ENCODE peak calls at places on chromosomes 12 and 14, in nine cellular contexts. C is colonic mucosa; V is tibial artery; B is CD8-positive, alpha-beta T cell; U is left lung; L is fibroblast of lung; Y is ascending aorta; X is cardiac muscle cell; A is heart left ventricle. Q is an unnamed sample.

GRCh38 chr12:92608418-92609091 is 94.2 kb upstream of the PLEKHG7 start:
- DNase-seq in B (no peak), Y (no peak), C (peak; percentile 26), A (no peak), U (no peak), V (no peak), L (peak; percentile 70), X (peak; percentile 63), Q (no peak)

GRCh38 chr12:103498990-103499389 is 3.2 kb upstream of the C12orf42 start:
- DNase-seq in U (no peak), C (no peak), V (no peak), Y (no peak), B (no peak), X (no peak), A (no peak), L (no peak), Q (no peak)

GRCh38 chr12:107684029-107684790 is 1.4 kb upstream of the PWP1 start:
- DNase-seq in C (no peak), V (no peak), A (no peak), L (peak; percentile 3), U (no peak), X (peak; percentile 17), B (no peak), Y (no peak), Q (no peak)

GRCh38 chr12:109358154-109358869 is 10.6 kb downstream of the MYO1H start:
- DNase-seq in C (no peak), A (no peak), V (no peak), B (no peak), U (no peak), Y (no peak), L (peak; percentile 6), X (peak; percentile 80), Q (no peak)

GRCh38 chr12:92134638-92135274 is 10.9 kb downstream of the BTG1 start:
- DNase-seq in V (no peak), U (no peak), X (no peak), C (no peak), A (no peak), B (no peak), Y (no peak), L (peak; percentile 86), Q (no peak)

GRCh38 chr12:58067610-58068387 is 126.4 kb downstream of the ATP23 start:
- DNase-seq in Y (no peak), C (no peak), L (peak; percentile 30), U (no peak), A (no peak), V (no peak), X (peak; percentile 29), B (no peak), Q (no peak)

GRCh38 chr12:114835031-114835430 is 151.1 kb upstream of the TBX3 start:
- DNase-seq in B (no peak), U (no peak), L (peak; percentile 55), C (no peak), A (no peak), X (peak; percentile 82), V (no peak), Y (no peak), Q (no peak)

GRCh38 chr12:72209096-72209495 is 63.1 kb upstream of the TRHDE start:
- DNase-seq in B (no peak), C (no peak), A (no peak), Y (no peak), X (no peak), L (no peak), U (no peak), V (no peak), Q (no peak)

GRCh38 chr12:53623526-53623925 is 2.7 kb downstream of the ATF7 start:
- DNase-seq in B (no peak), V (peak; percentile 33), X (peak; percentile 78), A (no peak), Y (no peak), U (no peak), L (peak; percentile 70), C (peak; percentile 42), Q (no peak)

GRCh38 chr12:53624956-53625355 is 1.2 kb downstream of the ATF7 start:
- DNase-seq in V (no peak), U (no peak), B (no peak), C (peak; percentile 21), A (no peak), Y (no peak), X (peak; percentile 28), L (no peak), Q (no peak)

GRCh38 chr12:53624453-53624852 is 1.7 kb downstream of the ATF7 start:
- DNase-seq in A (no peak), C (no peak), Y (no peak), U (no peak), V (no peak), L (peak; percentile 63), B (no peak), X (peak; percentile 56), Q (no peak)

GRCh38 chr12:53623986-53624385 is 2.2 kb downstream of the ATF7 start:
- DNase-seq in Y (no peak), V (peak; percentile 58), C (peak; percentile 50), A (no peak), L (peak; percentile 80), B (no peak), U (no peak), X (peak; percentile 76), Q (no peak)

GRCh38 chr12:53622724-53623123 is 3.5 kb downstream of the ATF7 start:
- DNase-seq in B (no peak), X (no peak), L (no peak), V (no peak), C (no peak), A (no peak), Y (no peak), U (no peak), Q (no peak)
- H3K4me1 ChIP-seq in B (peaks cover 38% of the 10 kb centered on the region), X (peaks cover 26% of the 10 kb centered on the region), L (no peaks in the 10 kb centered on the region), V (peaks cover 42% of the 10 kb centered on the region), C (peaks cover 11% of the 10 kb centered on the region), A (peaks cover 51% of the 10 kb centered on the region), Y (no peaks in the 10 kb centered on the region), U (peaks cover 80% of the 10 kb centered on the region), Q (peaks cover 36% of the 10 kb centered on the region)

GRCh38 chr12:54390176-54390667 is 5.7 kb upstream of the ZNF385A start:
- DNase-seq in L (no peak), Y (no peak), B (no peak), X (no peak), C (no peak), U (no peak), A (no peak), V (no peak), Q (no peak)

GRCh38 chr12:54389536-54390175 is 5.1 kb upstream of the ZNF385A start:
- DNase-seq in B (no peak), V (no peak), Y (no peak), C (no peak), U (no peak), X (no peak), A (no peak), L (no peak), Q (no peak)

GRCh38 chr12:54392485-54393349 is 8.2 kb upstream of the ZNF385A start:
- DNase-seq in C (no peak), V (no peak), B (no peak), A (no peak), U (peak; percentile 7), L (no peak), X (no peak), Y (no peak), Q (no peak)

GRCh38 chr12:54389139-54389508 is 4.6 kb upstream of the ZNF385A start:
- DNase-seq in V (no peak), C (no peak), B (no peak), Y (no peak), L (no peak), X (no peak), A (no peak), U (no peak), Q (no peak)

DNA sequence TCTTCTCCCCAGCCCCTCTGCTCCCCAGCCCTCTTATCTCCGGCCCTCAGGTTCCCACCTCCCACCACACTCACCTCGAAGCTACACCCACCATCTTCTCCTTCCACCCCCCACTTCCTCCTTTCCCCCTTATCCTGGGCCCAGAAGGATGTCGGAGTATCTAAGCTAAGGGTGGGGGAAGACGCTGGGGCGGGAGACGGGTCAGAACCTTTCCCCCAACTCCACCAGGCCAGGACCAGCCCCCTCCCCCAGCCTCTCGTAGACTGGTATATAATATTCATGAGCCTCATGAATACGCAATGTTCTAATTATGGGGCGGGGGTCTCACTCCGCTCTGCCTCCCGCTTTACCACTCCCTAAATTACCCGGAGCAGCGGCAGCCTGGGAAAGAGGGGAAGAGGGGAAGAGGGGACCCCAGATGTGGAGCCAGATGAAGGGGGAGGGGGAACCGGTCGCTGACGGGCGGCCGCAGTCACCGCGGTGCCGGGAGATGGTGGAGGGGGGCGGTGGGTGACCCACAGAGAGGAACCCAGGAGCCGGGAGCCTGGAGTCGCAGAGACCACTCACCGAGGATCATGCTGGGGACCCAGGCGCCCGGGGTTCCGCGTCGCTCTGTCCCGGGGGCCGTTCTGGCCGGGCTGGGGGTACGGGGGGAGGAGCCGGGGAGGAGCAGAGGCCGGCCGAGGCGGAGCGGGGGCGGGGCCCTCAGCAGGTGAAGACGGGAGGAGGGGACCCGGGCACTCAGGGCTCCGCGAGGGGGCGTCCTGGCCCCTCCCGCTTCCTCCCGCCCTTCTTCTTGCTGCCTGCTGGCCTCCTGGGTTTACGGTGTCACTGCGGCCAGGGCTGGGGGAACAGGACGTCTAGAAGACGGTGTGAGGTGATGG is 6.4 kb upstream of the ZNF385A start:
- DNase-seq in X (no peak), L (no peak), C (no peak), A (peak; percentile 71), B (peak; percentile 57), V (no peak), U (peak; percentile 65), Y (no peak), Q (no peak)
- H3K27ac ChIP-seq in X (peak overlapping the region; percentile 10), L (no peak overlapping the region), C (no peak overlapping the region), A (peak overlapping the region; percentile 33), B (no peak overlapping the region), V (peak overlapping the region; percentile 62), U (no peak overlapping the region), Y (peak overlapping the region; percentile 55), Q (no peak overlapping the region)

DNA sequence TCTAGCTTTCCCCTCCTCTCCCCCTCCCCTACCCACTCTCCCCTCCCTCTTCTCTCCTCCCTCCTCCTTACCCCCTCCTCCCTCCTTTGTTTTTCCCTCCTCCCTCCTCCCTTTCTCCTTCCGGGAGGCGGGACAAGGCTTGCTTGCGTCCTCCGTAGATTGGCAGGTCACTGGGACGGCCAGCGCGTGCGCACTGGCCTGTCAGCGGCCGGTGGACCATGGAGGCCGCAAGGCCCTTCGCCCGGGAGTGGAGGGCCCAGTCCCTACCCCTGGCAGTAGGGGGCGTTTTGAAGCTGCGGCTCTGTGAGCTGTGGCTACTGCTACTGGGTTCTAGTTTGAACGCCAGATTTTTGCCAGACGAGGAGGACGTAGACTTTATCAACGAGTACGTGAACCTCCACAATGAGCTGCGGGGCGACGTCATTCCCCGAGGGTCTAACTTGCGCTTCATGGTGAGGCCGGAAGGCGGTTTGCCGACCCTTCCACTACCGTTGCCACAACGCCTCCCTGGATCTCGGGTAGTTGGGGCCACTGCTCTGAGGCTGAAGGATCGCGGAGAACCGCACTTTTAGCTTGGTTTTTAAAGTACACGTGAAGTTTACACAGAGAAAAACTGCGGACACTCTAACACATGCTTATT is at the start of gene GLIPR1L2:
- DNase-seq in Y (peak; percentile 98), V (peak; percentile 96), X (peak; percentile 99), U (peak; percentile 96), B (peak; percentile 78), C (peak; percentile 95), A (peak; percentile 98), L (peak; percentile 98), Q (peak; percentile 86)
- TF ChIP-seq CTCF in Y (peak; percentile 84), V (peak; percentile 74), X (peak; percentile 94), U (peak; percentile 85), B (peak; percentile 53), C (peak; percentile 71), A (peak; percentile 76), L (peak; percentile 88), Q (peak; percentile 78)

DNA sequence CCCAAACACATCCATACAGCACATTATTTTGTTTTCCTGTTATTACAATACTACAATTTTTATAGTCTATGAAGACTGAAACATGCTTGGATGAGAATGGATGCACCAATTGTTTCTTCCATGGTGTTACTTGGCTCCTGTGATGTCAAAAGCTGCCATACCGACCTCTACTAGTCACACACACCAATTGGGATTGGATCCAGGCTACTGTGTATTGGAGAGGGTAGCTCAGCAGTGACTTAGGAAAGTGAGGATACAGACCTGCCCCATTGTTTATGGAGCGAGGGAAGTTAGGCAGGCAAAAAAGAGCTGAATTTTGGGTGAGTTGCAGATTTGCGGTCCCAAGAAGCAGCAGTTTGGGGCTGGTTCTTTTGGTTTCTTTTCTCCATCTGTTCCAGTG is 30.8 kb upstream of the AKAP6 start:
- DNase-seq in U (no peak), X (no peak), C (no peak), Y (no peak), B (no peak), A (no peak), V (no peak), L (no peak), Q (no peak)
- H3K4me1 ChIP-seq in U (no peaks in the 10 kb centered on the region), X (no peaks in the 10 kb centered on the region), C (no peaks in the 10 kb centered on the region), Y (no peaks in the 10 kb centered on the region), B (no peaks in the 10 kb centered on the region), A (peaks cover 7% of the 10 kb centered on the region), V (no peaks in the 10 kb centered on the region), L (no peaks in the 10 kb centered on the region), Q (no peaks in the 10 kb centered on the region)